ENCODE peak calls at places on chromosomes 11 and 22, in ten cellular contexts. B is upper lobe of left lung, T is colonic mucosa, M is OCI-LY7, Y is left ventricle myocardium inferior, O is thyroid gland, V is vagina, W is psoas muscle, R is right atrium auricular region, D is IMR-90. S is an unnamed sample.

GRCh38 chr22:19471572-19471971 is 7.4 kb downstream of the UFD1 start:
- DNase-seq in B (no peak), T (no peak), M (no peak), Y (no peak), O (no peak), V (no peak), W (no peak), R (no peak), D (no peak), S (no peak)

GRCh38 chr11:45486461-45486860 is 179.0 kb downstream of the CHST1 start:
- DNase-seq in B (no peak), T (no peak), M (no peak), Y (no peak), O (no peak), V (no peak), W (no peak), R (no peak), D (no peak), S (no peak)

GRCh38 chr11:44913502-44913901 is 37.2 kb downstream of the TP53I11 start:
- DNase-seq in B (no peak), T (no peak), M (no peak), Y (no peak), O (no peak), V (no peak), W (no peak), R (no peak), D (no peak), S (no peak)

GRCh38 chr22:49086181-49086580 is 741.5 kb downstream of the BRD1 start:
- DNase-seq in B (no peak), T (no peak), M (no peak), Y (no peak), O (no peak), V (no peak), W (no peak), R (no peak), D (no peak), S (no peak)

GRCh38 chr11:76236092-76237026 is 30.1 kb upstream of the WNT11 start:
- DNase-seq in B (peak), T (no peak), M (no peak), Y (peak), O (no peak), V (no peak), W (peak), R (peak), D (peak), S (no peak)

GRCh38 chr11:131744847-131745246 is 374.4 kb downstream of the NTM start:
- DNase-seq in B (no peak), T (no peak), M (no peak), Y (no peak), O (no peak), V (no peak), W (no peak), R (no peak), D (peak), S (no peak)

GRCh38 chr11:4886186-4886585 is 4.5 kb downstream of the OR51T1 start:
- DNase-seq in B (no peak), T (no peak), M (no peak), Y (no peak), O (no peak), V (no peak), W (no peak), R (no peak), D (no peak), S (no peak)

GRCh38 chr11:118658372-118659313 is 20.8 kb downstream of the TREH start:
- DNase-seq in B (peak), T (no peak), M (no peak), Y (no peak), O (peak), V (no peak), W (no peak), R (no peak), D (no peak), S (no peak)

GRCh38 chr22:41264408-41264941 is 21.5 kb downstream of the RANGAP1 start:
- DNase-seq in B (peak), T (no peak), M (no peak), Y (no peak), O (no peak), V (no peak), W (no peak), R (no peak), D (no peak), S (no peak)

GRCh38 chr11:115084191-115084590 is 405.9 kb downstream of the NXPE2 start:
- DNase-seq in B (no peak), T (no peak), M (no peak), Y (no peak), O (peak), V (no peak), W (no peak), R (no peak), D (no peak), S (no peak)

GRCh38 chr22:32203181-32204105 is 1.4 kb downstream of the RFPL2 start:
- DNase-seq in B (peak), T (no peak), M (no peak), Y (no peak), O (no peak), V (no peak), W (no peak), R (no peak), D (no peak), S (no peak)

GRCh38 chr11:112355726-112356125 is 95.1 kb upstream of the PLET1 start:
- DNase-seq in B (no peak), T (peak), M (no peak), Y (no peak), O (peak), V (no peak), W (no peak), R (no peak), D (peak), S (no peak)

GRCh38 chr22:50675553-50676199 is 3.1 kb downstream of the SHANK3 start:
- DNase-seq in B (no peak), T (no peak), M (no peak), Y (no peak), O (no peak), V (peak), W (no peak), R (peak), D (no peak), S (no peak)

GRCh38 chr22:48744967-48745841 is 1082.5 kb downstream of the BRD1 start:
- DNase-seq in B (peak), T (peak), M (no peak), Y (no peak), O (no peak), V (peak), W (no peak), R (peak), D (no peak), S (no peak)

GRCh38 chr11:101686514-101686913 is 102.7 kb upstream of the TRPC6 start:
- DNase-seq in B (no peak), T (no peak), M (no peak), Y (no peak), O (no peak), V (no peak), W (no peak), R (no peak), D (peak), S (no peak)

GRCh38 chr11:63888170-63889086 is 28.5 kb downstream of the RCOR2 start:
- DNase-seq in B (no peak), T (peak), M (peak), Y (peak), O (peak), V (no peak), W (peak), R (peak), D (peak), S (peak)

GRCh38 chr11:85590848-85591483 is 36.2 kb downstream of the DLG2 start:
- DNase-seq in B (no peak), T (no peak), M (peak), Y (no peak), O (no peak), V (no peak), W (no peak), R (no peak), D (peak), S (no peak)

GRCh38 chr11:77436501-77436900 is 37.4 kb downstream of the PAK1 start:
- DNase-seq in B (no peak), T (no peak), M (no peak), Y (no peak), O (no peak), V (no peak), W (no peak), R (no peak), D (no peak), S (no peak)

GRCh38 chr11:27319065-27319464 is 44.0 kb downstream of the CCDC34 start:
- DNase-seq in B (no peak), T (no peak), M (no peak), Y (no peak), O (no peak), V (no peak), W (no peak), R (no peak), D (peak), S (no peak)

GRCh38 chr11:122808494-122808893 is 29.8 kb upstream of the CRTAM start:
- DNase-seq in B (no peak), T (no peak), M (peak), Y (peak), O (no peak), V (no peak), W (no peak), R (no peak), D (peak), S (no peak)

GRCh38 chr22:26033071-26033470 is 136.2 kb upstream of the SEZ6L start:
- DNase-seq in B (no peak), T (no peak), M (no peak), Y (no peak), O (peak), V (peak), W (no peak), R (no peak), D (no peak), S (no peak)

GRCh38 chr11:126886636-126887035 is 113.9 kb downstream of the KIRREL3 start:
- DNase-seq in B (no peak), T (no peak), M (no peak), Y (no peak), O (no peak), V (no peak), W (no peak), R (no peak), D (no peak), S (no peak)

GRCh38 chr22:41822289-41823057 is 10.4 kb upstream of the SREBF2 start:
- DNase-seq in B (no peak), T (no peak), M (peak), Y (no peak), O (no peak), V (no peak), W (no peak), R (no peak), D (peak), S (no peak)

GRCh38 chr11:88478136-88478785 is 140.7 kb upstream of the CTSC start:
- DNase-seq in B (no peak), T (no peak), M (no peak), Y (no peak), O (no peak), V (no peak), W (no peak), R (no peak), D (peak), S (no peak)

GRCh38 chr11:60887531-60887930 is 18.9 kb downstream of the PRPF19 start:
- DNase-seq in B (no peak), T (peak), M (peak), Y (no peak), O (peak), V (no peak), W (peak), R (no peak), D (peak), S (no peak)

GRCh38 chr11:111591187-111591960 is 10.9 kb upstream of the SIK2 start:
- DNase-seq in B (no peak), T (no peak), M (peak), Y (no peak), O (no peak), V (no peak), W (no peak), R (no peak), D (no peak), S (no peak)

GRCh38 chr11:126704144-126704543 is 296.4 kb downstream of the KIRREL3 start:
- DNase-seq in B (no peak), T (no peak), M (no peak), Y (no peak), O (no peak), V (no peak), W (no peak), R (no peak), D (no peak), S (no peak)

GRCh38 chr11:100151944-100152343 is 535.1 kb upstream of the ARHGAP42 start:
- DNase-seq in B (no peak), T (no peak), M (no peak), Y (no peak), O (peak), V (no peak), W (peak), R (no peak), D (no peak), S (no peak)

GRCh38 chr11:87352759-87353707 is 315.3 kb downstream of the TMEM135 start:
- DNase-seq in B (peak), T (peak), M (peak), Y (peak), O (peak), V (no peak), W (peak), R (peak), D (peak), S (peak)

GRCh38 chr22:43512279-43512678 is 100.5 kb downstream of the MPPED1 start:
- DNase-seq in B (no peak), T (no peak), M (no peak), Y (no peak), O (no peak), V (no peak), W (no peak), R (no peak), D (no peak), S (no peak)

GRCh38 chr11:44973634-44974401 is 23.1 kb upstream of the TP53I11 start:
- DNase-seq in B (no peak), T (no peak), M (no peak), Y (no peak), O (no peak), V (no peak), W (no peak), R (no peak), D (no peak), S (no peak)

GRCh38 chr11:120562806-120563425 is 51.4 kb downstream of the GRIK4 start:
- DNase-seq in B (no peak), T (no peak), M (no peak), Y (no peak), O (no peak), V (no peak), W (no peak), R (no peak), D (no peak), S (no peak)

GRCh38 chr11:1747753-1748466 is 2.5 kb downstream of the IFITM10 start:
- DNase-seq in B (peak), T (no peak), M (no peak), Y (peak), O (no peak), V (no peak), W (peak), R (no peak), D (no peak), S (no peak)

GRCh38 chr11:114617157-114618124 is 21.9 kb upstream of the NXPE4 start:
- DNase-seq in B (no peak), T (peak), M (no peak), Y (no peak), O (no peak), V (peak), W (no peak), R (no peak), D (no peak), S (no peak)

GRCh38 chr11:39149214-39149613 is 2310.2 kb downstream of the LRRC4C start:
- DNase-seq in B (no peak), T (no peak), M (no peak), Y (no peak), O (no peak), V (no peak), W (no peak), R (no peak), D (no peak), S (peak)

GRCh38 chr11:24635588-24636290 is 138.9 kb downstream of the LUZP2 start:
- DNase-seq in B (no peak), T (no peak), M (no peak), Y (no peak), O (no peak), V (no peak), W (no peak), R (no peak), D (peak), S (no peak)

GRCh38 chr22:32206774-32207758 is 2.2 kb upstream of the RFPL2 start:
- DNase-seq in B (peak), T (peak), M (peak), Y (no peak), O (no peak), V (no peak), W (no peak), R (no peak), D (no peak), S (no peak)

GRCh38 chr22:22943521-22944267 is 56.1 kb downstream of the IGLL5 start:
- DNase-seq in B (no peak), T (peak), M (peak), Y (no peak), O (no peak), V (peak), W (no peak), R (peak), D (no peak), S (no peak)

GRCh38 chr22:46584081-46584903 is 35.9 kb upstream of the GRAMD4 start:
- DNase-seq in B (peak), T (no peak), M (no peak), Y (peak), O (peak), V (no peak), W (no peak), R (no peak), D (peak), S (no peak)
- H3K27ac ChIP-seq in B (no peak), T (no peak), M (no peak), Y (peak), O (no peak), V (no peak), W (no peak), R (peak), D (no peak), S (no peak)

GRCh38 chr11:35619030-35619753 is 932 bp downstream of the FJX1 start:
- DNase-seq in B (peak), T (peak), M (no peak), Y (peak), O (peak), V (no peak), W (peak), R (no peak), D (peak), S (peak)

GRCh38 chr11:35619754-35620640 is 1.7 kb downstream of the FJX1 start:
- DNase-seq in B (no peak), T (no peak), M (no peak), Y (peak), O (peak), V (no peak), W (peak), R (no peak), D (peak), S (no peak)

GRCh38 chr11:35623708-35624168 is 5.5 kb downstream of the FJX1 start:
- DNase-seq in B (no peak), T (no peak), M (no peak), Y (no peak), O (no peak), V (no peak), W (no peak), R (no peak), D (peak), S (no peak)

GRCh38 chr11:35622070-35622469 is 3.8 kb downstream of the FJX1 start:
- DNase-seq in B (no peak), T (no peak), M (no peak), Y (no peak), O (no peak), V (no peak), W (no peak), R (no peak), D (peak), S (no peak)

DNA sequence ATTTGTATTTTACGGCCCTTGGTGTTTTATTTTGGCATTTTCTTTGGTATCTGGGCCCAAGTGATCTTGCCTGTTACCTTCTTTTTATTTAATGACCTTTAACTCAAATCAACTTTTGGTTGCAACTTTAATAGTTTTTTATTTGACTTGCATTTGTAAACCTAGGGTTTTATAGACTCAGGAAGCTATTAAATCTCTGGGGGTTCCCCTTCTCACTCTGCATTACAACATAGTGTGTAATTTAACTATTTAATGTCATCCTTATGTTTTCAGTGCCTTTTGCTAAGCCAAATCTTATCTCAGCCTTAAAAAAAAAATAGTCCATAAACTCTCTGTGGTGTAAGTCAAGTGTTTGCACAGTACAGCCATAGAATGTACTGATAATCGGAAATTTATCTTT is 3.4 kb downstream of the FJX1 start:
- DNase-seq in B (no peak), T (no peak), M (no peak), Y (no peak), O (no peak), V (no peak), W (no peak), R (no peak), D (no peak), S (no peak)
- H3K4me3 ChIP-seq in B (no peak), T (no peak), M (no peak), Y (no peak), O (no peak), V (no peak), W (no peak), R (no peak), D (no peak), S (no peak)

GRCh38 chr11:11415786-11416390 is 62.8 kb upstream of the CSNK2A3 start:
- DNase-seq in B (no peak), T (no peak), M (no peak), Y (no peak), O (peak), V (no peak), W (no peak), R (no peak), D (no peak), S (no peak)
- TF ChIP-seq CTCF in B (no peak), T (no peak), M (no peak), Y (no peak), O (no peak), V (no peak), W (no peak), R (no peak), D (no peak), S (no peak)

GRCh38 chr22:20955548-20955947 is 11.5 kb upstream of the AIFM3 start:
- DNase-seq in B (no peak), T (no peak), M (no peak), Y (no peak), O (no peak), V (no peak), W (no peak), R (no peak), D (no peak), S (no peak)

GRCh38 chr22:20956258-20957117 is 10.6 kb upstream of the AIFM3 start:
- DNase-seq in B (peak), T (peak), M (no peak), Y (no peak), O (no peak), V (no peak), W (peak), R (no peak), D (peak), S (peak)

GRCh38 chr22:20957118-20957690 is 9.9 kb upstream of the AIFM3 start:
- DNase-seq in B (peak), T (no peak), M (no peak), Y (no peak), O (no peak), V (no peak), W (peak), R (no peak), D (no peak), S (no peak)

GRCh38 chr22:20959578-20960461 is 7.2 kb upstream of the AIFM3 start:
- DNase-seq in B (no peak), T (no peak), M (no peak), Y (no peak), O (no peak), V (no peak), W (no peak), R (no peak), D (no peak), S (no peak)

GRCh38 chr22:20957691-20958440 is 9.2 kb upstream of the AIFM3 start:
- DNase-seq in B (peak), T (peak), M (no peak), Y (peak), O (peak), V (no peak), W (no peak), R (no peak), D (no peak), S (peak)
- H3K27ac ChIP-seq in B (peak), T (peak), M (no peak), Y (peak), O (no peak), V (peak), W (no peak), R (peak), D (no peak), S (no peak)

GRCh38 chr11:68137833-68138232 is 16.6 kb upstream of the CHKA start:
- DNase-seq in B (no peak), T (no peak), M (no peak), Y (no peak), O (no peak), V (no peak), W (no peak), R (no peak), D (no peak), S (no peak)
- H3K4me3 ChIP-seq in B (no peak), T (no peak), M (no peak), Y (no peak), O (no peak), V (peak), W (no peak), R (no peak), D (no peak), S (peak)